ENCODE peak calls at places on chromosomes 6 and 20, in five cellular contexts. U is mammary epithelial cell, J is HCT116, C is A549, W is PC-3. X is an unnamed sample. For H3K4me1, the result is how much of the 10 kb centered on the place peaks cover.

GRCh38 chr20:64112691-64113443 is 5.5 kb upstream of the NPBWR2 start:
- DNase-seq in U (no peak), J (no peak), C (no peak), W (no peak), X (no peak)

GRCh38 chr6:4632411-4632810 is 143.8 kb upstream of the CDYL start:
- DNase-seq in U (no peak), J (no peak), C (no peak), W (no peak), X (no peak)

GRCh38 chr6:159692303-159693127 is 526 bp downstream of the SOD2 start:
- DNase-seq in U (peak), J (no peak), C (no peak), W (peak), X (peak)

GRCh38 chr6:76697585-76697984 is 625.1 kb upstream of the IMPG1 start:
- DNase-seq in U (no peak), J (peak), C (no peak), W (peak), X (no peak)

GRCh38 chr20:14829897-14830296 is 492.5 kb upstream of the FLRT3 start:
- DNase-seq in U (no peak), J (no peak), C (no peak), W (no peak), X (no peak)

GRCh38 chr6:41538556-41539182 is 7.5 kb upstream of the FOXP4 start:
- DNase-seq in U (no peak), J (no peak), C (no peak), W (no peak), X (peak)

GRCh38 chr6:116512155-116512559 is 718 bp downstream of the CALHM5 start:
- DNase-seq in U (no peak), J (no peak), C (no peak), W (no peak), X (no peak)

GRCh38 chr6:134079406-134079921 is 27.0 kb upstream of the SLC2A12 start:
- DNase-seq in U (no peak), J (no peak), C (no peak), W (no peak), X (peak)

GRCh38 chr6:56906752-56907151 is 48.2 kb upstream of the BEND6 start:
- DNase-seq in U (no peak), J (no peak), C (no peak), W (peak), X (no peak)

GRCh38 chr20:38700146-38700545 is 24.1 kb upstream of the SLC32A1 start:
- DNase-seq in U (no peak), J (no peak), C (no peak), W (no peak), X (no peak)

GRCh38 chr6:1622220-1622841 is 12.6 kb downstream of the FOXC1 start:
- DNase-seq in U (no peak), J (no peak), C (no peak), W (no peak), X (no peak)

GRCh38 chr6:104940881-104941693 is 15.8 kb upstream of the LIN28B start:
- DNase-seq in U (peak), J (no peak), C (no peak), W (peak), X (no peak)

GRCh38 chr20:12049125-12049524 is 131.4 kb downstream of the BTBD3 start:
- DNase-seq in U (no peak), J (no peak), C (no peak), W (peak), X (no peak)

GRCh38 chr20:64196831-64197418 is 32.7 kb downstream of the MYT1 start:
- DNase-seq in U (no peak), J (no peak), C (no peak), W (no peak), X (no peak)

GRCh38 chr6:144093658-144094057 is 1.7 kb downstream of the SF3B5 start:
- DNase-seq in U (no peak), J (no peak), C (no peak), W (no peak), X (no peak)

GRCh38 chr6:34543421-34543820 is 12.7 kb downstream of the SPDEF start:
- DNase-seq in U (no peak), J (no peak), C (no peak), W (peak), X (no peak)

GRCh38 chr6:111855775-111856174 is 17.5 kb downstream of the FYN start:
- DNase-seq in U (no peak), J (no peak), C (no peak), W (no peak), X (no peak)
- H3K4me1 ChIP-seq in U (under half), J (under half), C (under half), W (under half), X (half or more)

GRCh38 chr6:130223508-130223907 is 757 bp upstream of the SAMD3 start:
- DNase-seq in U (peak), J (no peak), C (no peak), W (no peak), X (no peak)

GRCh38 chr6:130218136-130218535 is 4.6 kb downstream of the SAMD3 start:
- DNase-seq in U (no peak), J (no peak), C (no peak), W (no peak), X (no peak)

DNA sequence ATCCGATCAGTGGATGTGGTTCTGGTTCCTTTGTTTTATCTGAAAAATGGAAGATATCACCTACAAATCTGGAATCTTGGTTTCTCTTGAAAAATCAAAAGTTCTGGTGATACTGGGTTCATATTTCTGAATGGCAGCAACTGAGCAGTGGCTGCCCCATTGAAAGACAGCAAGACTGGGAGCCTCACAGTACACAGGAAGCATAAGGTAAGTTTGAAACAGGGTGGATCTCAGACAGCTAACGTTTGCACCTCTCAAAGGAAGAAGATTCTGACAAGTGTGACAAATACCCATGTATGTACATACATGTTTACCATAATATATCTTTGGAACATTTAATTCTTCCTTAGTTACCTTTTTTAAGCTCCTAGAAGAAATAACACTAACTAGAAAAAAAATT is at the start of gene SAMD3:
- DNase-seq in U (no peak), J (no peak), C (no peak), W (no peak), X (no peak)
- H3K4me2 ChIP-seq in U (no peak), J (peak), C (no peak), W (no peak), X (no peak)

GRCh38 chr20:21106171-21106694 is at the start of gene LINC00237:
- DNase-seq in U (no peak), J (no peak), C (no peak), W (no peak), X (no peak)
- H3K4me3 ChIP-seq in U (no peak), J (no peak), C (peak), W (no peak), X (no peak)

GRCh38 chr6:13763740-13764381 is 50.5 kb downstream of the MCUR1 start:
- DNase-seq in U (no peak), J (no peak), C (no peak), W (no peak), X (no peak)
- H3K4me1 ChIP-seq in U (half or more), J (under half), C (under half), W (under half), X (under half)

GRCh38 chr20:51127713-51128112 is 104.8 kb upstream of the KCNG1 start:
- DNase-seq in U (no peak), J (no peak), C (no peak), W (no peak), X (no peak)
- H3K4me2 ChIP-seq in U (no peak), J (no peak), C (peak), W (peak), X (no peak)

DNA sequence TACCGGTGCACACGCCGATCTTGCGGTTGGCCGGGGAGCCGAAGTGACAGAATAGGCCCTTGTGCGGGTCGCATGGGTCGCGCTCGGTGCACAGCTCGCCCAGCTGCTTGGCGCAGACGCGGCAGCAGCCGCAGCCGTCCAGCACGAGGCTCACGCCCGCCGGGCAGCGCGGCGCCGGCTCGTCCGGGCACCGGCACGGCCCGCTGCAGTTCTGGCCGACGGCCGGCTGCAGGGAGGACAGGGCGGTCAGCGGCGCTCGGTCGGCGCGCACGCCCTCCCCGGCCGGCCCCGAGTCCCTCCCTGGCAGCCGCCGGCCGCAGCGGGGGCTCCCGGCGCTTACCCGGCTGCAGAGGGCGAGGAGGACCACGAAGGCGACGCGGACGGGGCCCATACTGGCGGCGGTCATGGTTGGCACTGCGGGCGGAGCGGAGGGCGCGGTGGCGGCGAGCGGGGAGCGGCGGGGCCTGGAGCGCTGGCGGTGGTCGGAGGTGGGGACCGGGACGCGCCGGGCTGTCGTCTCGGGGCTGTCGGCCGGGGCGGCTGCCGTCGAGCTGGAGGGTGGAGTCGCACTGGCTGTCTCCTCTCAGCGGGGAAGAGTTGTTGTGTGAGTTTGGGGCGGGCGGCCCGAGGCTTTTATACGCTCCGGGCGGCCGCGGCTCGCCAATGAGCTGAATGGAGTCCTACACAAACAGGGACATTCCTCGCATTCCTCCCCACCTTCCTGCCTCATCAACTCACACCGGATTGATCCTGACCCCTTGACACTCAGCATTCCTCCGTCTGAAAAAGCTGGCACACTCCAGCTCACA is at the start of gene CCN2:
- DNase-seq in U (peak), J (peak), C (peak), W (peak), X (no peak)
- H3K4me3 ChIP-seq in U (peak), J (peak), C (peak), W (peak), X (no peak)

DNA sequence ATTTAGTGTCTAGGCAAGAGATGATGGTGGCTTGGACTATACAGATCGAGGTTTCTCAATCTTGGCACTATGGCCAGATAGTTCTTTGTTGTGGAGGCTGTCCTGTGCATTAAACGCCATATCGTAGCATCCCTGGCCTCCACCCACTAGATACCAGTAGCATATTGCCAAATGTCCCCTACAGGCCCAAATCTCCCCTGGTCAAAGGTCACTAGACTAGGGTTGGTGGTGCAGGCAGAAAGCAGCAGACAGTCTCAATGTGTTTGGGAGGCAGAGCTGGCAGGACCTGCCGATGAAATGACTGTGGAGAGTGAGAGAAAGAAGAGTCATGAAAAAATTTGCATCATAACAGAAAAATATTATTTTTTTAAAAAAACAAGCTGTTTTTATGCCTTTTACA is 63.0 kb downstream of the TRAM2 start:
- DNase-seq in U (no peak), J (no peak), C (no peak), W (no peak), X (no peak)
- H3K4me1 ChIP-seq in U (half or more), J (half or more), C (half or more), W (under half), X (under half)

GRCh38 chr6:138405816-138406403 is 1.9 kb downstream of the HEBP2 start:
- DNase-seq in U (no peak), J (no peak), C (no peak), W (no peak), X (no peak)
- H3K4me2 ChIP-seq in U (peak), J (no peak), C (no peak), W (peak), X (peak)

GRCh38 chr6:111626446-111626845 is 20.8 kb upstream of the TRAF3IP2 start:
- DNase-seq in U (no peak), J (no peak), C (no peak), W (no peak), X (peak)

GRCh38 chr6:111624391-111625098 is 18.9 kb upstream of the TRAF3IP2 start:
- DNase-seq in U (no peak), J (no peak), C (no peak), W (no peak), X (peak)

GRCh38 chr6:111623046-111623718 is 17.5 kb upstream of the TRAF3IP2 start:
- DNase-seq in U (peak), J (no peak), C (no peak), W (no peak), X (peak)

GRCh38 chr6:111625099-111625416 is 19.4 kb upstream of the TRAF3IP2 start:
- DNase-seq in U (no peak), J (no peak), C (no peak), W (no peak), X (peak)

DNA sequence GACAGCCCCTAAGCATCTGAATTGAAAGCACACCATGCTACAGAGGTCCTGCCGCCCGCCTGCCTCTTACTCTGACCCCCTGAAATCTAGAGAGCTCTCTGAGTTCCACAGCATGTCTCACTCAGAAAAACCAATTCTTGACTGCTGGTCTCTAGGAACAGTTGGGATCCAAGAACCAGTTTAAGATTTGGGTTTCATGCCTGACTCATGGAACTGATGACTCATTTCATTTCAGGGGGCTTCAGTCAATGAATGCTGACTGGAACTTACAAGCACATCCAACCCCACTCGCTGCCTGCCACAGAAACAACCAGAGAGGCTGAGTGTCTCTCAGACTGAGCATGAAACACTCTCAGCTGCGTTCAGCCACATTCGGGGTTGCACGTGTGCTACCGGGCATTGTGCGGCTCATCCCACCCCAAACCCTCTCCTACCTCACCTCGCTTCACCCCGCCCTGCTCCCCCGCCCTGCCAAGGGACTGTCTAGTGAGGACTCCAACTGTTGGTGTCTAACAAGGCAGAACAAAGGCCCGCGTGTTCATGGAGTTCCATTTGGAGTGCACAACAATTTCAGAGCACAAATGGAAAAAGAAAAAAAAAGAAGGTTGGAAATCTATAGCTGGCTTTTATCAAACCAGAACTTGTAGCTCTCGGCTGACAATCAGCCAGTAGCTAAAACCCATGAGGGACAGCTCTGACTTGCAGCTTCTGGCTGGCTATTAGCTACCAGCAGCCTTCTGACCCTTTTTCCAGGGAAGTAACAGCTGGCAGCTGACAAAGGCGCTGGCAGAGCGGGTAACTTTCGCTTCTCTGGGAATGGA is 20.0 kb upstream of the TRAF3IP2 start:
- DNase-seq in U (peak), J (no peak), C (no peak), W (no peak), X (peak)
- H3K4me3 ChIP-seq in U (no peak), J (no peak), C (no peak), W (no peak), X (no peak)